ENCODE peak calls at places on chromosomes 2 and 18, in four cellular contexts. J is H9, D is H1, H is mesendoderm. N is an unnamed sample.

GRCh38 chr2:235639885-235640284 is 146.0 kb downstream of the AGAP1 start:
- DNase-seq in J (no peak), H (no peak), D (no peak), N (no peak)

GRCh38 chr18:76817888-76818611 is 4.3 kb upstream of the ZNF236 start:
- DNase-seq in H (no peak), J (no peak), D (no peak), N (no peak)

GRCh38 chr2:19351499-19351898 is 6.9 kb downstream of the OSR1 start:
- DNase-seq in H (peak), D (no peak), J (no peak), N (no peak)

GRCh38 chr18:23825978-23826405 is 136.7 kb downstream of the LAMA3 start:
- DNase-seq in H (no peak), D (no peak), J (no peak), N (peak)

GRCh38 chr2:222938327-222938726 is 77.5 kb downstream of the ACSL3 start:
- DNase-seq in D (no peak), J (no peak), H (no peak), N (no peak)

GRCh38 chr18:80133124-80133523 is 24.1 kb downstream of the ADNP2 start:
- DNase-seq in J (no peak), H (no peak), D (no peak), N (no peak)

GRCh38 chr2:55425449-55425848 is 5.8 kb upstream of the CCDC88A start:
- DNase-seq in D (no peak), H (no peak), J (no peak), N (peak)

GRCh38 chr2:86520153-86520552 is 43.1 kb downstream of the CHMP3 start:
- DNase-seq in D (no peak), J (no peak), H (peak), N (no peak)

GRCh38 chr2:182818541-182819308 is 47.7 kb downstream of the FRZB start:
- DNase-seq in D (no peak), H (peak), J (peak), N (no peak)

GRCh38 chr2:218301176-218301819 is 9.0 kb upstream of the TMBIM1 start:
- DNase-seq in H (peak), J (peak), D (peak), N (peak)

GRCh38 chr2:120210234-120210781 is 12.9 kb downstream of the TMEM185B start:
- DNase-seq in D (no peak), H (no peak), J (no peak), N (no peak)

GRCh38 chr2:12982149-12982584 is 265.4 kb downstream of the TRIB2 start:
- DNase-seq in H (no peak), D (no peak), J (no peak), N (peak)

GRCh38 chr18:13500227-13500865 is 226.0 kb downstream of the FAM210A start:
- DNase-seq in H (peak), J (peak), D (peak), N (peak)

GRCh38 chr2:232983669-232983991 is 29.4 kb downstream of the NGEF start:
- DNase-seq in J (no peak), H (no peak), D (no peak), N (no peak)

GRCh38 chr18:8625693-8626092 is 16.5 kb downstream of the RAB12 start:
- DNase-seq in H (no peak), D (no peak), J (no peak), N (no peak)

GRCh38 chr2:7437122-7437521 is 519.9 kb downstream of the RNF144A start:
- DNase-seq in H (peak), D (no peak), J (no peak), N (no peak)

GRCh38 chr2:47073641-47074040 is 81.5 kb downstream of the STPG4 start:
- DNase-seq in H (no peak), D (no peak), J (no peak), N (no peak)

GRCh38 chr18:24368749-24369148 is 28.9 kb downstream of the OSBPL1A start:
- DNase-seq in J (no peak), D (no peak), H (peak), N (peak)

GRCh38 chr2:111121028-111121872 is 536 bp downstream of the BCL2L11 start:
- DNase-seq in J (peak), D (peak), H (peak), N (no peak)

GRCh38 chr2:113795405-113795920 is 39.0 kb upstream of the SLC35F5 start:
- DNase-seq in J (no peak), D (no peak), H (no peak), N (peak)

GRCh38 chr2:238771193-238771592 is 76.7 kb upstream of the TWIST2 start:
- DNase-seq in D (no peak), J (peak), H (peak), N (peak)

GRCh38 chr2:105325389-105325963 is 4.1 kb downstream of the TGFBRAP1 start:
- DNase-seq in J (no peak), H (peak), D (no peak), N (peak)

GRCh38 chr2:181662287-181662686 is 5.4 kb upstream of the CERKL start:
- DNase-seq in J (no peak), H (no peak), D (no peak), N (no peak)

GRCh38 chr2:190528521-190529001 is 6.0 kb downstream of the NEMP2 start:
- DNase-seq in H (no peak), D (no peak), J (no peak), N (peak)

GRCh38 chr2:28117104-28117596 is 226.6 kb downstream of the BABAM2 start:
- DNase-seq in J (no peak), D (no peak), H (peak), N (no peak)

GRCh38 chr18:29840101-29840500 is 1202.4 kb downstream of the DSC3 start:
- DNase-seq in H (peak), J (no peak), D (no peak), N (peak)

GRCh38 chr18:44955825-44956224 is 275.1 kb downstream of the SETBP1 start:
- DNase-seq in H (no peak), J (no peak), D (no peak), N (no peak)

GRCh38 chr2:6072757-6073156 is 380.6 kb downstream of the SOX11 start:
- DNase-seq in J (no peak), H (peak), D (no peak), N (no peak)

GRCh38 chr18:9615280-9615797 is 980 bp upstream of the PPP4R1 start:
- DNase-seq in J (no peak), D (no peak), H (peak), N (no peak)

GRCh38 chr18:63427566-63427965 is 5.3 kb upstream of the VPS4B start:
- DNase-seq in H (peak), J (peak), D (no peak), N (no peak)

GRCh38 chr2:178478442-178479274 is at the start of gene FKBP7:
- DNase-seq in H (peak), J (peak), D (peak), N (peak)

GRCh38 chr2:75025633-75026380 is 67.4 kb downstream of the POLE4 start:
- DNase-seq in J (no peak), D (no peak), H (no peak), N (peak)

GRCh38 chr2:201775326-201775725 is 5.4 kb downstream of the ALS2 start:
- DNase-seq in D (no peak), H (no peak), J (no peak), N (no peak)

GRCh38 chr2:17573085-17573805 is 32.7 kb downstream of the VSNL1 start:
- DNase-seq in J (no peak), D (no peak), H (peak), N (no peak)

GRCh38 chr2:32135409-32135808 is 30.3 kb upstream of the SLC30A6 start:
- DNase-seq in H (peak), J (no peak), D (no peak), N (peak)

GRCh38 chr2:52995439-52995838 is 772.2 kb upstream of the CHAC2 start:
- DNase-seq in D (no peak), H (no peak), J (no peak), N (peak)

GRCh38 chr2:239312081-239312501 is 88.7 kb downstream of the HDAC4 start:
- DNase-seq in J (no peak), D (no peak), H (no peak), N (no peak)

GRCh38 chr18:44637210-44638051 is 43.3 kb upstream of the SETBP1 start:
- DNase-seq in J (no peak), D (no peak), H (peak), N (no peak)

GRCh38 chr2:109016376-109016775 is 27.4 kb upstream of the EDAR start:
- DNase-seq in J (no peak), H (peak), D (no peak), N (no peak)
- H2BK15ac ChIP-seq in J (no peak), H (no peak), D (peak), N (no peak)

DNA sequence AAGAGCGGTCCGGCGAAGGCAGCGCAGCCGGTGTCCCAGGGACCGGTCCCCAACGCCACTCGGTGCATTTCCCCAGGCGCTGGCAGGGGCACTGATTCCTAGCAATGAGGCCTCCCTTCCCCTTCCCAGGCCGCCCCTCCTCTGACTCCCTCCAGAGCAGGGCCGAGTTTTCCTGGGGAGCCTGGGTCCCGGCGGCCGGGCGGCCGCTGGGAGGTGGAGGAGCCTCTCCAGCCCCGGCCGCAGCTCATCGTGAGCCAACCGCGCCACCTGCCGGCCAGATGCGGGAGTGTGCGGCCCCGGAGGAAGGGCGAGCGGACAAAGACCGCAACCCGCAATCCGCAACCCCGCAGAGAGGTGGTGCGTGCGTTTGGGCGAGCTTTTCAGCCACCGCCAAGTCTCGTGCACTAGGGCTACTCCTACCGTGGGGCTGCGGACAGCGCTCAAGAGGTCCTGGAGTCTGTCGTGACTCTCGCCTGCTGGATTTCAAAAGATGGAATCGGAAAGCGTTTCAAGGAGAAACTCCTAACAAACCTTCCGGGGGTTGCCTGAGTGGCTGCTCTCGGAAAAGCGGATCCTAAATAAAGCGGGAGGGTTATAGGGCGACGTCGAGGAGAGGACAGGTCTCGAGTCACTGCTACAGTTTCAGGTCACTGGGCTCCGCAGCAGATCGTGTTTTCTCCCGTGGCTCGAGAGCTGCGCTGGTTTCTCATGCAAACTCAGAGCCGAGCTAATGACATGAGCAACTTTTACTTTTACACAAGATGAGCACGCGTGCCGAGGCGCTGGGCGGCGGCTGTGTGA is 1.5 kb upstream of the EPHA4 start:
- DNase-seq in J (peak), H (peak), D (peak), N (peak)
- H3K27ac ChIP-seq in J (no peak), H (peak), D (no peak), N (peak)

DNA sequence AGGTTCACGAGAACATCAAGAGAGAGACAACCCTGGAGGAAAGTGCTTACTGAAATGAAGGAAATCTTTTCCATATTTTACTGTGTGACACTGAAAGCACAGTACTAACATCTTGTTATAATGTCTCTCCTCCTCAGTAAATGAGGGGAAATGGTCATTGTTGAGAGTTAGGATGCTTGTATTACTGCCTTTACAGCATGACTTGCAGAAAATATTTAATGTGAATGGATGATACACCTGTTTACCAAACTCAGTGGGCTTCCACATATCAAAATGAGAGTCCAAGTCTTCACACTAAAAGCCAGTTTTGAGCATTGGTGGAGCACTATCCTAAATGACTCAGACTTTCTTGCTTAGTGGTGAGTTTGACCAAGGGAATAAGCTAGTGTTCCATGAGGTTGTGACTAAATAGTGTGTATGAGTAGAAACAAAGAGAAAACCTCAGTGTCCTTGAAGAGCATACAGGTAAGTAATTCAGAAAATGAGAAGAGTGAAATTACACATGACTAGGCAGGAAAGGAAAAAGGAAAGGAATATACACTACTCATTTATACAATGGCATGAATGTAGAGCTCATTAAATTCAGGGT is 930.7 kb upstream of the CELF4 start:
- DNase-seq in H (no peak), D (no peak), J (no peak), N (no peak)
- H3K56ac ChIP-seq in H (no peak), D (no peak), J (no peak), N (no peak)

DNA sequence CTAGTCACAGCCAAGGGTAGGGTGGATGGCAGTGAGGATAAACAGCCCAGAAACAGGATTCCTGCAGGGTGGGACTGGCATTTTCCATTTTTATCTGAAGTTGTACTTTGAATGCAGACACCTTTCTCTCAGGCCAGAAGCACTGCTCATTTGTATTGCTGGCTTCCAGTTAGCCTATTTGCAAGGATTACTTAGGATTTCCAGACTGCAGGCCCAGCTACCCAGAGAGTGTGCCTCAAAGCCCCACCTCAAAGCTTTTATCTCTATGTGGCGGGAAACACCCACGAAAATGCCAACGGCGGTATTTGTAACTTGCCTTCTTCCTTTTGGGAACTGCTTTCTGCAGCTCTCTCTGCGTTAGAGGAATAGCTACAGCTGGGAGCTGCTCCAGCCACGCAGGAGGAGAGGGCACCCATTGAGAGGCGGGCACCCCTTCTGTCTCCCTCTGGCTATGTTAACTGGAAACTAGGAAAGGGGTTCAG is 144.8 kb downstream of the TGIF1 start:
- DNase-seq in D (no peak), H (peak), J (no peak), N (peak)
- H2BK15ac ChIP-seq in D (no peak), H (peak), J (no peak), N (peak)

DNA sequence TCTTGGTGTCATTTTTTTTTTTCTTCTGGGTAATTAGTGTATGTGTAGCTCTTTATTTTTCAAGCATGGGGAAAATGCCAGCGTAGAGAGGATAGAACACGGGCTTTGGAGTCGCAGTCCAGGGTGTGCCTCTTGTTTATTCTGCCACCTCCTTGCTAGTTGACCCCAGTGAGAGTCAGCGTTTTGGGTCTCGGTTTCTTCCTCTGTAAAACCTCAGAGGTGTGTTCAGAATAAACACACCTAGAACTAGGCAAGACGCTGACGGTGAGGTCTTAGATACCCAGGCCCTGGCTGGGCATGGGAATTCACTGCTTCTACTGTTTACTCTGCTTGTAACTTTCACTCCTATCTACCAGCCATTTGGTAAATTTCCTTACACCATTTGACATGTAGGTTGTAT is 41.8 kb downstream of the ASAP2 start:
- DNase-seq in D (no peak), H (no peak), J (no peak), N (no peak)
- H3K27ac ChIP-seq in D (no peak), H (no peak), J (no peak), N (no peak)

DNA sequence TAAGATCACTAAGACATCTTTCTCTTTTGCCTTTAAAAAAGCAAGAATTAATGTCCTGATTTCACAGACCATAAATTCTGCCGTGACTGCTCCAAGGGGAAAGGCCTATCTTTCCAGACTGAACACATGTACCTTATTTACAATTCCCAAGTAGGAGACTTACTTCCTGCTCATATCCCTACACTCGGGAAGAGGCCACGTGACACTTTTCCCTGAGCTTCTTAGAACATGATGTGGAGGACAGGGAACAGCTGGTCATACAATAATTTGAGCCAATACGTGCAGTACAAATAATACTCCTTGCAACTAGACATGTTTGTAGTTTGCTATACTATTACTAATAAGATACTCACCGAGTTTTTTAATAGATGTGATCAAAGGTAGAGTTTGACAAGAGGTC is 256.4 kb downstream of the SP3 start:
- DNase-seq in H (no peak), D (no peak), J (no peak), N (peak)
- H3K56ac ChIP-seq in H (no peak), D (no peak), J (no peak), N (no peak)

GRCh38 chr2:98160574-98160973 is 73.6 kb downstream of the VWA3B start:
- DNase-seq in J (no peak), D (no peak), H (no peak), N (no peak)
- H2BK15ac ChIP-seq in J (no peak), D (no peak), H (no peak), N (no peak)